ENCODE peak calls at places on chromosomes 3 and 15, in five cellular contexts. I, G, S, H and O are unnamed samples. For H3K27me3, the result is how much of the 10 kb centered on the place peaks cover.

GRCh38 chr3:43054754-43055153 is 51.1 kb downstream of the POMGNT2 start:
- DNase-seq in G (no peak), S (no peak), H (no peak), I (no peak), O (peak)

GRCh38 chr3:3177861-3178497 is 1.5 kb downstream of the CRBN start:
- DNase-seq in I (no peak), H (no peak), S (peak), G (no peak), O (no peak)

GRCh38 chr3:24067483-24067882 is 122.4 kb downstream of the NR1D2 start:
- DNase-seq in H (no peak), G (no peak), I (no peak), S (no peak), O (no peak)

GRCh38 chr3:78601249-78601648 is 1166.5 kb downstream of the ROBO1 start:
- DNase-seq in G (no peak), H (no peak), S (no peak), I (no peak), O (no peak)

GRCh38 chr3:20352547-20353164 is 166.7 kb upstream of the SGO1 start:
- DNase-seq in H (no peak), G (no peak), I (no peak), S (no peak), O (no peak)

GRCh38 chr15:90184119-90184785 is 16.9 kb upstream of the SEMA4B start:
- DNase-seq in H (peak), G (no peak), I (no peak), S (no peak), O (peak)

GRCh38 chr3:158711886-158712285 is 20.4 kb downstream of the RARRES1 start:
- DNase-seq in S (peak), H (no peak), I (no peak), G (no peak), O (no peak)

GRCh38 chr15:32802296-32802936 is 84.6 kb downstream of the GREM1 start:
- DNase-seq in G (no peak), H (no peak), I (no peak), S (peak), O (no peak)

GRCh38 chr3:9448643-9449042 is 51.2 kb downstream of the SETD5 start:
- DNase-seq in H (no peak), S (peak), G (no peak), I (no peak), O (no peak)

GRCh38 chr15:52563499-52564060 is 5.2 kb downstream of the ARPP19 start:
- DNase-seq in S (no peak), G (no peak), I (no peak), H (no peak), O (no peak)

GRCh38 chr3:33645060-33645841 is 72.8 kb downstream of the CLASP2 start:
- DNase-seq in G (peak), I (no peak), H (no peak), S (peak), O (no peak)

GRCh38 chr15:61748529-61748928 is 311.7 kb downstream of the VPS13C start:
- DNase-seq in I (no peak), H (no peak), S (no peak), G (no peak), O (no peak)

GRCh38 chr15:27608248-27608647 is 490.9 kb downstream of the OCA2 start:
- DNase-seq in G (no peak), H (no peak), I (no peak), S (no peak), O (no peak)

GRCh38 chr3:173584834-173585831 is 187.6 kb downstream of the NLGN1 start:
- DNase-seq in H (no peak), I (peak), S (peak), G (no peak), O (peak)

GRCh38 chr15:97576916-97577645 is 383.4 kb upstream of the ARRDC4 start:
- DNase-seq in I (no peak), G (no peak), H (no peak), S (no peak), O (no peak)

GRCh38 chr3:156477306-156477705 is 77.6 kb downstream of the SSR3 start:
- DNase-seq in I (no peak), S (peak), G (no peak), H (no peak), O (no peak)

GRCh38 chr3:72678892-72679291 is 169.4 kb downstream of the SHQ1 start:
- DNase-seq in I (no peak), S (no peak), G (no peak), H (no peak), O (no peak)

GRCh38 chr3:171129827-171130226 is 103.3 kb upstream of the SLC2A2 start:
- DNase-seq in G (no peak), I (no peak), S (peak), H (no peak), O (no peak)

GRCh38 chr3:122961146-122961545 is 66.4 kb downstream of the SEMA5B start:
- DNase-seq in S (peak), G (no peak), H (no peak), I (no peak), O (no peak)
- H3K27me3 ChIP-seq in S (half or more), G (under half), H (under half), I (under half), O (under half)

GRCh38 chr3:185151959-185152432 is 864 bp downstream of the C3orf70 start:
- DNase-seq in H (no peak), G (no peak), I (no peak), S (peak), O (no peak)
- H3K27me3 ChIP-seq in H (under half), G (under half), I (under half), S (under half), O (under half)

DNA sequence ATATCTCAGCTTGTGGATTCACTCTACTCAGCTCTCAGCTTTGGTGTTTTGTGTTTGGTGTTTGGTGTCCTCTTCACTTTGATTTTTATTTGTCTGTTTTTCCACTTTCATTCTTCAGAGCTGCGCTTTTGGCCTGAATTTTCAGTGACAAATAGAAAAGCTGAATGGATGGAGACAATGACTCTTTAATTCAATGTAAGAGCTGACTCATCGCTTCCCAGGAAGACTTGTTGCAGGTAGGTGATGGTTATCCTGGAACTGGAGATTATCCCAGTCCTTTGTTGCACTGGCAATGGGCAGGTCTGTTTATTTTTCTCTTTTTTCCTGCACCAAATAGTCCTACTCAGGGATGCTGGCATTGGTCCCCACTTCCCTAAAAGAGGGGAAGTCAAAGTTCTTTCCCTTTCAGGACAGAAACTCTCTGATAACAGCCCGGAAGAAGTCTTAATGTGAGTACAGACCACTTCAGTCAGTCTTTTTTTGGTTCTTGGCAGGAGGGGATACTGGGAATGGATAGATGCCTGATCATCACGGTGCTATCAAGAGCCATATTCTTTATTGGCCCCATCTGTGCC is 12.4 kb upstream of the AEN start:
- DNase-seq in H (no peak), S (no peak), G (no peak), I (no peak), O (no peak)
- H3K27me3 ChIP-seq in H (under half), S (half or more), G (under half), I (under half), O (under half)

DNA sequence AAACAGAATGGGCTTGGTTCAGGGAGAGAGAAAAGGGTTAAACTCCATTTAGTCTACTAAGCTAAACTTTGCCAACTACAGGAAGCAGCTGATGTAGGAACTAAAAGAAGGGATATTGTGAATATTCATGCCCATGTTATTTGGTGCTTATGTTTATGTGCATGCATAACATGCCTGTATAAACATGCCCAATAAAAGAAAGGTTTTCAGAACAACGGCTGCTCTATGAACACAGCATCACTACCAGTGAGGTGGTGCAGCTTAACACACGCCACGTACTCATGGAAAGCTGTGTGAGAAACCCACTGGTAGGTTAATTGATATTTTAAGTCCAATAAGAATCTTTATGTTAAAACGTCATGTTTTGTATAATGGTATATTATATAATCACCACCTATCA is 59.5 kb upstream of the VGLL4 start:
- DNase-seq in G (no peak), S (no peak), I (no peak), H (no peak), O (no peak)
- H3K27me3 ChIP-seq in G (under half), S (under half), I (under half), H (under half), O (under half)

DNA sequence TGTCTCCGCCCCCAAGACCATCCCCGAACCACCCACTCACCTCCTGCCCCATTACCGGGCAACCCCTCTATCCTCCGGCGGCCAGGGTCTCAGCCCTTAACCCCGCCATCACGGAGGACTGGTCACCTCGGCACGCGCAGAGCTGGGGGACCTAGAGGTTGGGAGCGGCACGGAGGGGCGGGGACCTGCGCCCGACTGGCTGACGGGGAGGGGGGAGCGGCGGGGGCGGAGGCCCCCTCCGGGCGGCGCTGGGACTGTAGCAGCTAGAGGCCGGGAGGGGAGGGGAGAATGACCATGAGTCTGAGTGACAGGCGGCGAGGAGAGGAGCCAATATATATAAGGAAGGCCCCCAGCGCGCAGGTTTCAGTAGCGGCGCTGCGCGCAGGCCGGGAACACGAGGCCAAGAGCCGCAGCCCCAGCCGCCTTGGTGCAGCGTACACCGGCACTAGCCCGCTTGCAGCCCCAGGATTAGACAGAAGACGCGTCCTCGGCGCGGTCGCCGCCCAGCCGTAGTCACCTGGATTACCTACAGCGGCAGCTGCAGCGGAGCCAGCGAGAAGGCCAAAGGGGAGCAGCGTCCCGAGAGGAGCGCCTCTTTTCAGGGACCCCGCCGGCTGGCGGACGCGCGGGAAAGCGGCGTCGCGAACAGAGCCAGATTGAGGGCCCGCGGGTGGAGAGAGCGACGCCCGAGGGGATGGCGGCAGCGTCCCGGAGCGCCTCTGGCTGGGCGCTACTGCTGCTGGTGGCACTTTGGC is at the start of gene DLL4:
- DNase-seq in S (peak), I (no peak), H (peak), G (peak), O (peak)
- H3K27me3 ChIP-seq in S (under half), I (under half), H (under half), G (under half), O (under half)

GRCh38 chr3:38027466-38028465 is 1.7 kb downstream of the PLCD1 start:
- DNase-seq in I (no peak), H (no peak), G (no peak), S (no peak), O (no peak)
- H3K27me3 ChIP-seq in I (under half), H (under half), G (under half), S (under half), O (under half)

GRCh38 chr3:185822957-185823279 is 1.9 kb downstream of the IGF2BP2 start:
- DNase-seq in G (no peak), H (no peak), I (no peak), S (no peak), O (no peak)

GRCh38 chr3:185824467-185825378 is at the start of gene IGF2BP2:
- DNase-seq in H (peak), G (peak), I (peak), S (peak), O (peak)

GRCh38 chr3:185824051-185824466 is 783 bp downstream of the IGF2BP2 start:
- DNase-seq in H (no peak), G (no peak), I (peak), S (no peak), O (no peak)

GRCh38 chr3:185822221-185822956 is 2.5 kb downstream of the IGF2BP2 start:
- DNase-seq in H (no peak), G (no peak), I (no peak), S (peak), O (no peak)

GRCh38 chr3:185823280-185824044 is 1.4 kb downstream of the IGF2BP2 start:
- DNase-seq in H (peak), I (no peak), G (peak), S (peak), O (no peak)
- H3K27me3 ChIP-seq in H (under half), I (under half), G (under half), S (under half), O (under half)

DNA sequence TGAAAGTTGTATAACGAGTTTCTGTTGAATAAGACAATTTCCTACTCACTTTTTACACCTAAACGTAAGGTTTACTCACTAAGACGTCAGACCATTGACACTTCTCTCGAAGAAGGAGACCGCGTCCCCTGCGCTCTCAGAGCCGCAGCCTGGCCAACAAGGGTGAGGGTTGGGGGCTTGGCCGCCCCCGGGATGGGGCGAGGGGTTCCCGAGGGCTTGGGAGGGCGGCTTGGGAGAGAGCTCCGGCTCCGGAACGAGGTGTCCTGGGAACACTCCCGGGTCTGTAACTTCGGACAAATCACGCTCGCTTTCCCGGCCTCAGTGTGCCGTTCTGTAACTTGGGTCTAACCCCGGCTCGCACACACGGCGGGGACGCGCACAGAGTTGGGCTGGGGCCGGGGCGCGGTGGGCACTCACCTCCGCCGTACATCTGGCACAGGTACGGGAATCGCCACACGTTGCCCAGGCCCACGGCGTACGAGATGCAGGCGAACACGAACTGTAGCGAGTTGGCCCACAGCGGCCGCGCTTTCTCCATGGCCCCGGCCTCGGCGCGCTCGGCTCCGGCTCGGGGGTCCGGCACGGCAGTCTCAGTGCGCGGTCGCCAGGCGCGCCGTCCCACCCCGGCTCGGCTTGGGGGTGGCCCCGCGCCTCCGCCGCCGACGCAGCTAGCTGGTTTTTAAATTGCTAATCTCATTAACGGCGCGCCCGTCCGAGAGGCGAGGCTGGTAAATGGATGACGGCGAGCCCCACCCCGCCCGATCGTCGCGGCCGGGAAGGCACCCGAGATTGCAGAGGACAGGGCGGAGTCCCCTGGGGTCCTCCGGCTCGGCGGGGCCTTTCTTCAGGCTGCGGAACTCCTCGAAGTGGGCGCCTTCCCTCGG is at the start of gene SLC6A20:
- DNase-seq in H (no peak), I (peak), S (no peak), G (no peak), O (no peak)
- H3K27me3 ChIP-seq in H (under half), I (under half), S (half or more), G (under half), O (half or more)

GRCh38 chr3:45347329-45348000 is 40.9 kb upstream of the LARS2 start:
- DNase-seq in H (no peak), S (peak), I (no peak), G (no peak), O (no peak)
- H3K27me3 ChIP-seq in H (under half), S (under half), I (under half), G (under half), O (under half)